ENCODE peak calls at places on chromosomes 3 and 15, in six cellular contexts. One of them, this sample, is unnamed.

GRCh38 chr3:29420106-29420505 is 139.2 kb downstream of the RBMS3 start:
- DNase-seq in activated T-helper 1 cell treated with anti-CD3 and anti-CD28 coated beads, Interleukin-2, amount 50 U/mL, for 16 hours: no peak
- DNase-seq in CD8-positive, alpha-beta memory T cell: no peak
- DNase-seq in myocyte: no peak
- DNase-seq in nephron progenitor cell: no peak
- DNase-seq in GM13977: no peak
- DNase-seq in this sample: no peak

GRCh38 chr3:184366619-184367321 is 5.3 kb downstream of the POLR2H start:
- DNase-seq in activated T-helper 1 cell treated with anti-CD3 and anti-CD28 coated beads, Interleukin-2, amount 50 U/mL, for 16 hours: no peak
- DNase-seq in CD8-positive, alpha-beta memory T cell: no peak
- DNase-seq in myocyte: peak; percentile 45
- DNase-seq in nephron progenitor cell: no peak
- DNase-seq in GM13977: no peak
- DNase-seq in this sample: no peak

GRCh38 chr15:80639168-80639555 is 55.9 kb upstream of the ABHD17C start:
- DNase-seq in activated T-helper 1 cell treated with anti-CD3 and anti-CD28 coated beads, Interleukin-2, amount 50 U/mL, for 16 hours: no peak
- DNase-seq in CD8-positive, alpha-beta memory T cell: no peak
- DNase-seq in myocyte: peak; percentile 25
- DNase-seq in nephron progenitor cell: no peak
- DNase-seq in GM13977: no peak
- DNase-seq in this sample: no peak

GRCh38 chr3:109685084-109686079 is 348.0 kb upstream of the DPPA4 start:
- DNase-seq in activated T-helper 1 cell treated with anti-CD3 and anti-CD28 coated beads, Interleukin-2, amount 50 U/mL, for 16 hours: no peak
- DNase-seq in CD8-positive, alpha-beta memory T cell: no peak
- DNase-seq in myocyte: peak; percentile 95
- DNase-seq in nephron progenitor cell: no peak
- DNase-seq in GM13977: no peak
- DNase-seq in this sample: no peak

GRCh38 chr3:7565574-7565973 is 704.7 kb downstream of the GRM7 start:
- DNase-seq in activated T-helper 1 cell treated with anti-CD3 and anti-CD28 coated beads, Interleukin-2, amount 50 U/mL, for 16 hours: no peak
- DNase-seq in CD8-positive, alpha-beta memory T cell: no peak
- DNase-seq in myocyte: no peak
- DNase-seq in nephron progenitor cell: no peak
- DNase-seq in GM13977: no peak
- DNase-seq in this sample: no peak

GRCh38 chr3:86967062-86967461 is 23.9 kb downstream of the VGLL3 start:
- DNase-seq in activated T-helper 1 cell treated with anti-CD3 and anti-CD28 coated beads, Interleukin-2, amount 50 U/mL, for 16 hours: no peak
- DNase-seq in CD8-positive, alpha-beta memory T cell: no peak
- DNase-seq in myocyte: peak; percentile 78
- DNase-seq in nephron progenitor cell: no peak
- DNase-seq in GM13977: no peak
- DNase-seq in this sample: no peak

GRCh38 chr3:66427951-66428350 is 72.9 kb downstream of the LRIG1 start:
- DNase-seq in activated T-helper 1 cell treated with anti-CD3 and anti-CD28 coated beads, Interleukin-2, amount 50 U/mL, for 16 hours: no peak
- DNase-seq in CD8-positive, alpha-beta memory T cell: no peak
- DNase-seq in myocyte: no peak
- DNase-seq in nephron progenitor cell: no peak
- DNase-seq in GM13977: no peak
- DNase-seq in this sample: no peak

GRCh38 chr3:10437995-10438901 is 67.1 kb downstream of the ATP2B2 start:
- DNase-seq in activated T-helper 1 cell treated with anti-CD3 and anti-CD28 coated beads, Interleukin-2, amount 50 U/mL, for 16 hours: no peak
- DNase-seq in CD8-positive, alpha-beta memory T cell: no peak
- DNase-seq in myocyte: peak; percentile 97
- DNase-seq in nephron progenitor cell: peak; percentile 41
- DNase-seq in GM13977: no peak
- DNase-seq in this sample: no peak

GRCh38 chr3:130671545-130671944 is 75.1 kb downstream of the PIK3R4 start:
- DNase-seq in activated T-helper 1 cell treated with anti-CD3 and anti-CD28 coated beads, Interleukin-2, amount 50 U/mL, for 16 hours: no peak
- DNase-seq in CD8-positive, alpha-beta memory T cell: no peak
- DNase-seq in myocyte: no peak
- DNase-seq in nephron progenitor cell: no peak
- DNase-seq in GM13977: no peak
- DNase-seq in this sample: no peak

GRCh38 chr3:58647661-58648141 is 18.9 kb downstream of the FAM3D start:
- DNase-seq in activated T-helper 1 cell treated with anti-CD3 and anti-CD28 coated beads, Interleukin-2, amount 50 U/mL, for 16 hours: no peak
- DNase-seq in CD8-positive, alpha-beta memory T cell: no peak
- DNase-seq in myocyte: no peak
- DNase-seq in nephron progenitor cell: no peak
- DNase-seq in GM13977: no peak
- DNase-seq in this sample: no peak

GRCh38 chr3:37162501-37163245 is 11.7 kb downstream of the LRRFIP2 start:
- DNase-seq in activated T-helper 1 cell treated with anti-CD3 and anti-CD28 coated beads, Interleukin-2, amount 50 U/mL, for 16 hours: no peak
- DNase-seq in CD8-positive, alpha-beta memory T cell: no peak
- DNase-seq in myocyte: no peak
- DNase-seq in nephron progenitor cell: no peak
- DNase-seq in GM13977: peak; percentile 42
- DNase-seq in this sample: no peak